ENCODE peak calls at places on chromosomes 2 and 18, in seven cellular contexts. D is gastrocnemius medialis, T is iPS DF 6.9, S is dorsolateral prefrontal cortex, J is left ventricle myocardium inferior, B is HepG2, Z is body of pancreas. M is an unnamed sample.

GRCh38 chr2:211930331-211930730 is 608.3 kb downstream of the ERBB4 start:
- DNase-seq in D (no peak), T (no peak), S (no peak), J (no peak), B (no peak), Z (no peak), M (no peak)

GRCh38 chr18:48838921-48839818 is 111.6 kb downstream of the SMAD7 start:
- DNase-seq in D (no peak), T (no peak), S (no peak), J (no peak), B (no peak), Z (no peak), M (peak; percentile 55)

GRCh38 chr2:215594766-215595165 is 158.9 kb upstream of the FN1 start:
- DNase-seq in D (no peak), T (no peak), S (no peak), J (no peak), B (no peak), Z (no peak), M (no peak)

GRCh38 chr18:13448028-13448795 is 229.7 kb downstream of the LDLRAD4 start:
- DNase-seq in D (no peak), T (no peak), S (no peak), J (no peak), B (no peak), Z (no peak), M (no peak)

GRCh38 chr2:50783116-50783515 is 248.8 kb downstream of the NRXN1 start:
- DNase-seq in D (no peak), T (no peak), S (no peak), J (no peak), B (no peak), Z (no peak), M (no peak)

GRCh38 chr2:44716131-44716530 is 225.4 kb upstream of the SIX3 start:
- DNase-seq in D (no peak), T (no peak), S (no peak), J (no peak), B (no peak), Z (no peak), M (no peak)

GRCh38 chr18:2223394-2223793 is 347.9 kb downstream of the METTL4 start:
- DNase-seq in D (no peak), T (no peak), S (no peak), J (no peak), B (no peak), Z (no peak), M (no peak)

GRCh38 chr2:25165992-25166618 is 2.3 kb downstream of the POMC start:
- DNase-seq in D (no peak), T (no peak), S (peak; percentile 62), J (no peak), B (peak; percentile 39), Z (peak; percentile 82), M (no peak)

GRCh38 chr2:38806407-38807071 is 28.5 kb downstream of the GEMIN6 start:
- DNase-seq in D (no peak), T (no peak), S (no peak), J (no peak), B (no peak), Z (no peak), M (no peak)

GRCh38 chr2:104872034-104872865 is 18.3 kb downstream of the POU3F3 start:
- DNase-seq in D (no peak), T (no peak), S (peak; percentile 66), J (no peak), B (no peak), Z (no peak), M (no peak)

GRCh38 chr2:2222931-2223330 is 108.1 kb downstream of the MYT1L start:
- DNase-seq in D (no peak), T (no peak), S (no peak), J (no peak), B (no peak), Z (no peak), M (peak; percentile 10)

GRCh38 chr2:233209117-233209977 is 42.1 kb upstream of the ATG16L1 start:
- DNase-seq in D (no peak), T (no peak), S (no peak), J (no peak), B (peak; percentile 23), Z (no peak), M (no peak)

GRCh38 chr2:66464930-66465637 is 30.2 kb downstream of the MEIS1 start:
- DNase-seq in D (no peak), T (no peak), S (no peak), J (no peak), B (no peak), Z (no peak), M (no peak)

DNA sequence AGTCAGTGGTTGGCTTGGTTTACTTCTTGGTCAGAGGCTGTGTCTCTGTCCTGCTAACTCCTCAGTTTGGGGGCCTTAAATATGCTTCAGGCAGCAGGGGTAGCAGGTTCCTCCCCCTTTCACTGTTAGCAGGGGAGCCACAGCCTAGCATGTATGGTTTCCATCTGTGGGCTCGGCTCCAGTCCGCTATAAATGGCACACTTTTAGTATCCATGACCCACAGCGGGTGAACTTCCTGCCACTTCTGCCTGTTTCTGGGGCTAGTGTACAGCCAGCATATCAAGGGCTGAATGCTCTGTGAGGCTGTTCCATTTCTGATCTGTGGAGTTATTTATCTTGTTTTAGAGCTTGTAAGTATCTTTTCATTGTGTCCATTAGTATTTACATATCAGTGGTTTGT is 58.3 kb downstream of the MRPL33 start:
- DNase-seq in D (no peak), T (no peak), S (no peak), J (no peak), B (no peak), Z (no peak), M (no peak)
- H3K27ac ChIP-seq in D (no peak overlapping the region), T (no peak overlapping the region), S (no peak overlapping the region), J (no peak overlapping the region), B (no peak overlapping the region), Z (no peak overlapping the region), M (no peak overlapping the region)

GRCh38 chr2:196241175-196241574 is 69.8 kb upstream of the STK17B start:
- DNase-seq in D (no peak), T (no peak), S (no peak), J (no peak), B (no peak), Z (no peak), M (no peak)

GRCh38 chr2:196244516-196244915 is 73.1 kb upstream of the STK17B start:
- DNase-seq in D (no peak), T (no peak), S (no peak), J (no peak), B (no peak), Z (no peak), M (no peak)

GRCh38 chr2:196239622-196240587 is 68.5 kb upstream of the STK17B start:
- DNase-seq in D (peak; percentile 18), T (no peak), S (no peak), J (peak; percentile 52), B (no peak), Z (peak; percentile 37), M (peak; percentile 81)

GRCh38 chr2:196244966-196245365 is 73.6 kb upstream of the STK17B start:
- DNase-seq in D (no peak), T (no peak), S (no peak), J (no peak), B (no peak), Z (no peak), M (no peak)

DNA sequence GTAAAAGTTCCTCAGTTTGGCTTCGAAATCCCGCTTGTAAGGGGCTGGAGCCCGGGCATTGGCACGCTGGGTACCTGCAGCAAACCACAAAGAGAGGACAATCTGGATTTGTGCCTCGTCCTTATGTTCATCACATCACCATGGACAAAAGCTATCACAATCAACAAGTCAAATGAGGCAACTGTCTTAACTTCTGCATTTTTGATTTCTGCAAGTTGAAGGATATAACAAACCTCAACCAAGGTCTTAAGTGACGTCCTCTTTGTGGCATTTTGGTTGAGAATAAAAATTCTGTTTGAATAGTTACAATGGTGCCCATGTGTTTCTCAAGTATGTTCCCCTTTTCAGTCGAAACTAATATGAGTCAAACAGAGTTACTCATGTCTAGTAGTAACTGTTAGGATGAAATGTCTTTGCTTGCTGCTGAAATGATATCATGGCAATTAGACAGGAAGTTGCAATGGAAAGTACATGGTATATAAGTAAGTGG is 70.8 kb upstream of the STK17B start:
- DNase-seq in D (no peak), T (no peak), S (no peak), J (peak; percentile 20), B (no peak), Z (no peak), M (peak; percentile 73)
- H3K27ac ChIP-seq in D (no peak overlapping the region), T (no peak overlapping the region), S (no peak overlapping the region), J (peak overlapping the region; percentile 80), B (no peak overlapping the region), Z (no peak overlapping the region), M (peak overlapping the region; percentile 90)

DNA sequence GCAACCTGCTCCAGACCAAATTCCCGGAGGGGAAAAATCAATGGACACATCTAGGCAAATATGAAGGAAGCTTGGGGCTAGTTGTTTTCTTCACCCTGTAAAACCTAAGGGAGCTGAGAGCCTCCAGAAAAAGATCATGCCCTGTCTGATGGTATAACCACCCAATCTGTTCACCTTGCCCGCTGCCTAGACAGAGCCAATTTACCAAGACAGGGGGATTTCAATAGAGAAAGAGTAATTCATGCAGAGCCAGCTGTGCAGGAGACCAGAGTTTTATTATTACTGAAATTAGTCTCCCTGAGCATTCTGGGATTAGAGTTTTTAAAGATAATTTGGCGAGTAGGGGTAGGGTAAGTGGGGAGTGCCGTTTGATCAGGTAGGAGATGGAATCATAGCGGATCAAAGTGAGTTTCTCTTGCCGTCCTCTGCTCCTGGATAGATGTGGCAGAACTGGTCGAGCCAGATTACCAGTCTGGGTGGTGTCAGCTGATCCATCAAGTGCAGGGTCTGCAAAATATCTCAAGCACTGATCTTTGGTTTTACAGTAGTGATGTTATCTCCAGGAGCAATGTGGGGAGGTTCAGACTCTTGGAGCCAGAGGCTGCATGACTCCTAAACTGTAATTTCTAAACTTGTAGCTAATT is 35.1 kb upstream of the B4GALT6 start:
- DNase-seq in D (no peak), T (no peak), S (no peak), J (no peak), B (no peak), Z (no peak), M (no peak)
- H3K27ac ChIP-seq in D (no peak overlapping the region), T (no peak overlapping the region), S (no peak overlapping the region), J (no peak overlapping the region), B (no peak overlapping the region), Z (no peak overlapping the region), M (no peak overlapping the region)

GRCh38 chr18:74498712-74499629 is 2.8 kb downstream of the CNDP2 start:
- DNase-seq in D (no peak), T (no peak), S (peak; percentile 64), J (no peak), B (no peak), Z (peak; percentile 70), M (no peak)

GRCh38 chr18:74497778-74498177 is 1.6 kb downstream of the CNDP2 start:
- DNase-seq in D (no peak), T (no peak), S (no peak), J (no peak), B (no peak), Z (no peak), M (no peak)

GRCh38 chr18:74497308-74497640 is 1.1 kb downstream of the CNDP2 start:
- DNase-seq in D (no peak), T (no peak), S (no peak), J (no peak), B (peak; percentile 7), Z (no peak), M (no peak)

GRCh38 chr18:74499633-74500032 is 3.5 kb downstream of the CNDP2 start:
- DNase-seq in D (no peak), T (no peak), S (no peak), J (peak; percentile 41), B (no peak), Z (peak; percentile 57), M (no peak)

DNA sequence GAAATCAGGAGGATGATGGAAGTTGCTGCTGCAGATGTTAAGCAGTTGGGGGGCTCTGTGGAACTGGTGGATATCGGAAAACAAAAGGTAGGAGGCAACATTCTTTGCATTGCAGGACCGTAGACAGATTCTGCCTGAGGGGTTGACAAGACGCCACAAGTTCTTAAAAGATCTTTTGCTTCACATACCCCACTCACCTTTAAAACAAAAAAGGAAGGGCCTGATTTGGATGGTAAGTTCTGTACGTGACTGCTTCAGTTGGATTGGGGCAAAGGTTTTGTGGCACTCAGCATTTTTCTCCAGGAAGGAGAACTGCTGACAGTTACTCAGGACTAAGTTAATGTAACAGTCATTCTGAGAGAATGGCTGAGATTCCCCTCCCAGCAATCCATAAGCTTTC is 5.2 kb downstream of the CNDP2 start:
- DNase-seq in D (no peak), T (no peak), S (no peak), J (no peak), B (no peak), Z (no peak), M (peak; percentile 68)
- H3K27ac ChIP-seq in D (no peak overlapping the region), T (no peak overlapping the region), S (peak overlapping the region; percentile 76), J (no peak overlapping the region), B (no peak overlapping the region), Z (peak overlapping the region; percentile 69), M (peak overlapping the region; percentile 88)